ENCODE peak calls at places on chromosomes 2 and 18, in four cellular contexts. Q is adrenal gland, J is WERI-Rb-1, L is astrocyte. E is an unnamed sample. For H3K27me3 and H3K36me3, the result is how much of the 10 kb centered on the place peaks cover.

GRCh38 chr18:8871484-8871883 is 166.1 kb downstream of the MTCL1 start:
- DNase-seq in Q (no peak), J (no peak), L (no peak), E (no peak)

GRCh38 chr18:60389314-60389713 is 16.7 kb upstream of the MC4R start:
- DNase-seq in Q (no peak), J (no peak), L (no peak), E (no peak)

GRCh38 chr18:41121116-41121826 is 833.8 kb upstream of the PIK3C3 start:
- DNase-seq in Q (no peak), J (no peak), L (peak), E (no peak)

GRCh38 chr2:215423234-215423633 is 12.6 kb downstream of the FN1 start:
- DNase-seq in Q (no peak), J (no peak), L (peak), E (no peak)

GRCh38 chr2:64296150-64296500 is 151.9 kb upstream of the PELI1 start:
- DNase-seq in Q (no peak), J (peak), L (no peak), E (no peak)

GRCh38 chr2:62939735-62940491 is 110.7 kb upstream of the OTX1 start:
- DNase-seq in Q (no peak), J (no peak), L (peak), E (peak)

GRCh38 chr2:101473911-101474751 is 781 bp downstream of the RFX8 start:
- DNase-seq in Q (peak), J (no peak), L (peak), E (no peak)

GRCh38 chr2:64062840-64063239 is 43.6 kb upstream of the VPS54 start:
- DNase-seq in Q (no peak), J (no peak), L (peak), E (peak)

GRCh38 chr18:67359868-67360838 is 156.4 kb downstream of the DSEL start:
- DNase-seq in Q (peak), J (no peak), L (peak), E (peak)

GRCh38 chr2:180980185-180980942 is at the start of gene UBE2E3:
- DNase-seq in Q (peak), J (peak), L (peak), E (no peak)

GRCh38 chr2:119823734-119824334 is 64.1 kb downstream of the PTPN4 start:
- DNase-seq in Q (no peak), J (peak), L (peak), E (no peak)

GRCh38 chr2:203383038-203383437 is 54.8 kb downstream of the ABI2 start:
- DNase-seq in Q (no peak), J (no peak), L (no peak), E (no peak)

GRCh38 chr2:207967121-207967520 is 58.2 kb downstream of the PLEKHM3 start:
- DNase-seq in Q (no peak), J (no peak), L (no peak), E (no peak)

GRCh38 chr18:47895565-47896250 is 34.8 kb downstream of the SMAD2 start:
- DNase-seq in Q (no peak), J (no peak), L (no peak), E (no peak)

GRCh38 chr18:76416935-76417334 is 78.1 kb downstream of the ZNF516 start:
- DNase-seq in Q (peak), J (no peak), L (peak), E (no peak)

GRCh38 chr18:55879331-55879730 is 291.3 kb upstream of the TCF4 start:
- DNase-seq in Q (no peak), J (no peak), L (peak), E (no peak)

GRCh38 chr18:75141734-75142133 is 67.2 kb downstream of the PTGR3 start:
- DNase-seq in Q (no peak), J (peak), L (no peak), E (no peak)

GRCh38 chr18:48609820-48610815 is 71.3 kb downstream of the CTIF start:
- DNase-seq in Q (no peak), J (no peak), L (no peak), E (no peak)

GRCh38 chr18:75544051-75544481 is 116.6 kb upstream of the SMIM21 start:
- DNase-seq in Q (no peak), J (no peak), L (peak), E (no peak)

GRCh38 chr2:64440831-64441230 is 13.1 kb upstream of the LGALSL start:
- DNase-seq in Q (no peak), J (peak), L (no peak), E (no peak)

GRCh38 chr2:233399306-233400225 is 45.3 kb downstream of the DGKD start:
- DNase-seq in Q (no peak), J (no peak), L (no peak), E (no peak)

GRCh38 chr2:228408529-228409227 is 227.2 kb upstream of the SPHKAP start:
- DNase-seq in Q (no peak), J (no peak), L (no peak), E (no peak)

GRCh38 chr2:226483143-226483542 is 316.5 kb downstream of the IRS1 start:
- DNase-seq in Q (no peak), J (no peak), L (no peak), E (no peak)

GRCh38 chr2:10221443-10221842 is 81.3 kb upstream of the HPCAL1 start:
- DNase-seq in Q (no peak), J (no peak), L (no peak), E (no peak)

GRCh38 chr18:7084080-7084765 is 33.4 kb downstream of the LAMA1 start:
- DNase-seq in Q (no peak), J (no peak), L (peak), E (no peak)

GRCh38 chr2:117785740-117786139 is 28.8 kb upstream of the DDX18 start:
- DNase-seq in Q (peak), J (peak), L (peak), E (no peak)

GRCh38 chr2:232362174-232362913 is 16.2 kb upstream of the ALPP start:
- DNase-seq in Q (no peak), J (no peak), L (no peak), E (no peak)

GRCh38 chr2:184597571-184597980 is 753 bp upstream of the ZNF804A start:
- DNase-seq in Q (peak), J (peak), L (peak), E (no peak)

GRCh38 chr2:127154396-127154795 is 47.4 kb upstream of the BIN1 start:
- DNase-seq in Q (peak), J (no peak), L (no peak), E (no peak)

GRCh38 chr2:191217580-191217979 is 27.6 kb upstream of the MYO1B start:
- DNase-seq in Q (no peak), J (no peak), L (peak), E (peak)

GRCh38 chr2:38432827-38433606 is 55.9 kb upstream of the ATL2 start:
- DNase-seq in Q (peak), J (peak), L (no peak), E (no peak)

GRCh38 chr2:221103930-221104329 is 468.2 kb downstream of the EPHA4 start:
- DNase-seq in Q (no peak), J (no peak), L (peak), E (no peak)

GRCh38 chr2:128300151-128300550 is 18.5 kb downstream of the HS6ST1 start:
- DNase-seq in Q (no peak), J (no peak), L (no peak), E (no peak)

GRCh38 chr18:3712485-3712884 is 262.5 kb downstream of the TGIF1 start:
- DNase-seq in Q (no peak), J (no peak), L (no peak), E (no peak)

GRCh38 chr2:50658883-50659282 is 373.0 kb downstream of the NRXN1 start:
- DNase-seq in Q (no peak), J (no peak), L (no peak), E (no peak)

GRCh38 chr2:236107971-236108625 is 60.1 kb downstream of the GBX2 start:
- DNase-seq in Q (no peak), J (no peak), L (no peak), E (no peak)

GRCh38 chr2:236107536-236107935 is 60.6 kb downstream of the GBX2 start:
- DNase-seq in Q (no peak), J (no peak), L (no peak), E (no peak)

GRCh38 chr2:236106761-236107160 is 61.4 kb downstream of the GBX2 start:
- DNase-seq in Q (no peak), J (no peak), L (no peak), E (no peak)

GRCh38 chr2:236103981-236104380 is 64.2 kb downstream of the GBX2 start:
- DNase-seq in Q (no peak), J (no peak), L (no peak), E (no peak)

DNA sequence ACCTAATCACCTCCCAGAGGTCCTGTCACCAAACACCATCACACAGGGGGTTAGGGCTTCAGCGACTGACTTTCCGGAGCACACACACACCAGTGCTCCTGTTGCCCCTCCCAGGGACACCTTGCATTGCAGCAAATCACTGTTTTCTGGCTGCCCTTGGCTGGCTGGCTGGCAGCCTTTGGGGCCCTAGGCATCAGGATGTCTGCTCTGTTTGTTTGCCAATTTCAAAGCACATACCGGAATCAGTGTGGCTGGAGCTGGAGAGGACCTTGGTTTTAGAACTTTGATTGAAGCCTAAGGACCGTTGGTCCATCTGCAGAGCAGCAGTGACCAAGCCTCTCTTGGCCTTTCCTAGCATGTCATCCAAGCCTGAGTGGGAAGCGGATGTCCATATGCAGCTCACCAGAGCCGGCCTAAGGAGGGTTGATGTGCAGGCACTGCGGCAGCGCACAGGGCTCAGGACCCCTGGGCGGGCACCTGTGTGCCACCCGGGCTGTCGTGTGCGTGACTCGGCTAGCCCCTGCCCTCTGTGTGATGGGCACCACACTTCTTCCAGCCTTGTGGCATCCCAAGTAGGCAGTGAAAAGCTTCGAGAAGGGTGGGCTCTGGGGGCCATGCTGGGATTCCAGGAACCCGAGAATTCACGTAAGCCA is 62.1 kb downstream of the GBX2 start:
- DNase-seq in Q (no peak), J (no peak), L (no peak), E (no peak)
- TF ChIP-seq CTCF in Q (no peak), J (no peak), L (no peak), E (no peak)

GRCh38 chr18:22179174-22179573 is 9.8 kb downstream of the GATA6 start:
- DNase-seq in Q (no peak), J (no peak), L (no peak), E (no peak)
- H3K27me3 ChIP-seq in Q (under half), J (half or more), L (under half), E (under half)

DNA sequence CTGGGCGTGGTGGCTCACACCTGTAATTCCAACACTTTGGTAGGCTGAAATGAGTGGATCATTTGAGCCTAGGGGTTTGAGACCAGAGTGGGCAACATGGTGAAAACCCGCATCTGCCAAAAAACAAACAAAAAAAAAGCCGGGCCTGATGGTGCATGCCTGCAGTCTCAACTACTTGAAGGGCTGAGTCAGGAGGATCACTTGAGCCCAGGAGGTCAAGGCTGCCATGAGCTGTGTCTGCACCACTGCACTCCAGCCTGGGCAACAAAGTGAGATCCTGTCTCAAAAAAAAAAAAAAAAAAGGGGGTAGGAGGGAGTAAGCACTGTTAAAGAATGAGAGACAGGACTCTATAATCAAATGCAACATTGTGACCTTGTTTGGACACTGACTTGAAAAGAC is 54.6 kb downstream of the HDLBP start:
- DNase-seq in Q (no peak), J (no peak), L (no peak), E (no peak)
- H3K36me3 ChIP-seq in Q (under half), J (half or more), L (half or more), E (under half)

GRCh38 chr2:71070294-71071025 is 2.0 kb downstream of the NAGK start:
- DNase-seq in Q (no peak), J (peak), L (no peak), E (no peak)
- TF ChIP-seq CTCF in Q (no peak), J (peak), L (no peak), E (no peak)

GRCh38 chr2:199455186-199455532 is 2.6 kb downstream of the SATB2 start:
- DNase-seq in Q (no peak), J (no peak), L (no peak), E (no peak)
- H3K27me3 ChIP-seq in Q (under half), J (under half), L (under half), E (under half)

DNA sequence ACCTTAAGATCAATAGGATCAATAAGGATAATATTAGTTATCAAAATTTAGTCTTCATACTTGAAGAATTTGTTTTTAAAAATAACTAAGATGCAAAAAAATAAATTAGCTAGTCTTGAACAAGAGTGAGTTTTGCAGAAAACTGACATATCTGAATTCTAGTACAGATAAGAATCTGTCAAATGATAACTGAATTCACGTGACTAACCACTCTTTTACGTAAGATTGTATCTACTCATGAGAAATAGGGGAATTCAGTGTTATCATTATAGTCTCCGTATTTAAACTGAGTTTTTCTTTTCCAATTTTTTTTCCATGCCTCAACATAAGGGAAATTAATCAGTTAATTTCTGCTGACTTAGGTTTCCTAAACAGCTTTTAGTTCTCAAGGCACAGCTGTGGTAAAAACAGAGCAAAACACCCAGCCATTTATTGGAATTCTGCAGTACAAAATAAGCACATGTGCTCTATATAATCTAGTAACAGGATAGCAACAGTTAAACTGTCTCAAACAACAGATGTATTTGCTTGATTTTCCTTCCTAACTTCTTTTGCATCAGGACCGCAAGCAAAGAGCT is 19.1 kb downstream of the SLC40A1 start:
- DNase-seq in Q (no peak), J (no peak), L (no peak), E (no peak)
- H3K36me3 ChIP-seq in Q (under half), J (under half), L (under half), E (under half)

GRCh38 chr2:149611100-149611820 is 23.7 kb upstream of the MMADHC start:
- DNase-seq in Q (no peak), J (no peak), L (no peak), E (no peak)
- TF ChIP-seq CTCF in Q (no peak), J (no peak), L (no peak), E (no peak)

E was measured in kidney epithelial cell.